ENCODE peak calls at places on chromosome 22, in nine cellular contexts. V is tibial nerve, X is A549, T is OCI-LY7, H is heart left ventricle, F is hepatocyte, E is psoas muscle, G is stomach, A is left ventricle myocardium inferior. J is an unnamed sample.

GRCh38 chr22:41480397-41480735 is 11.4 kb downstream of the ACO2 start:
- DNase-seq in F (peak; percentile 68), V (no peak), E (no peak), H (no peak), A (no peak), G (no peak), T (no peak), X (no peak), J (no peak)

GRCh38 chr22:45572444-45572843 is 69.8 kb downstream of the FBLN1 start:
- DNase-seq in V (no peak), E (no peak), T (no peak), G (no peak), X (no peak), F (peak; percentile 5), H (no peak), A (no peak), J (peak; percentile 52)

GRCh38 chr22:42437488-42438292 is 5.5 kb upstream of the NFAM1 start:
- DNase-seq in G (peak; percentile 78), V (peak; percentile 49), X (peak; percentile 54), T (peak; percentile 86), E (peak; percentile 71), F (peak; percentile 83), H (peak; percentile 72), A (peak; percentile 68), J (peak; percentile 48)

GRCh38 chr22:50463188-50463900 is 11.5 kb downstream of the SBF1 start:
- DNase-seq in X (no peak), A (no peak), G (no peak), E (no peak), H (no peak), V (no peak), T (no peak), F (no peak), J (no peak)

GRCh38 chr22:45770506-45770905 is 98.9 kb downstream of the ATXN10 start:
- DNase-seq in V (no peak), H (no peak), X (no peak), E (no peak), A (no peak), T (peak; percentile 38), G (no peak), F (no peak), J (no peak)

GRCh38 chr22:36452473-36453265 is 28.8 kb downstream of the TXN2 start:
- DNase-seq in F (peak; percentile 2), A (no peak), H (no peak), E (no peak), V (no peak), X (no peak), G (no peak), T (peak; percentile 19), J (no peak)

GRCh38 chr22:33271390-33272161 is 213.4 kb upstream of the SYN3 start:
- DNase-seq in E (peak; percentile 56), H (peak; percentile 71), T (peak; percentile 99), A (peak; percentile 67), G (peak; percentile 87), X (no peak), F (no peak), V (no peak), J (no peak)

GRCh38 chr22:43570531-43571144 is 158.8 kb downstream of the MPPED1 start:
- DNase-seq in G (no peak), F (no peak), X (no peak), A (no peak), V (no peak), T (no peak), E (no peak), H (no peak), J (no peak)

GRCh38 chr22:27578937-27579617 is 222.5 kb downstream of the MN1 start:
- DNase-seq in E (no peak), T (no peak), V (no peak), G (no peak), H (no peak), F (no peak), A (no peak), X (no peak), J (no peak)

GRCh38 chr22:46303347-46303965 is 6.8 kb downstream of the GTSE1 start:
- DNase-seq in X (no peak), A (no peak), G (no peak), T (no peak), F (no peak), H (no peak), E (no peak), V (no peak), J (no peak)

GRCh38 chr22:28548411-28548810 is 131.2 kb downstream of the TTC28 start:
- DNase-seq in A (no peak), V (no peak), T (no peak), X (no peak), G (no peak), F (no peak), E (no peak), H (no peak), J (no peak)

DNA sequence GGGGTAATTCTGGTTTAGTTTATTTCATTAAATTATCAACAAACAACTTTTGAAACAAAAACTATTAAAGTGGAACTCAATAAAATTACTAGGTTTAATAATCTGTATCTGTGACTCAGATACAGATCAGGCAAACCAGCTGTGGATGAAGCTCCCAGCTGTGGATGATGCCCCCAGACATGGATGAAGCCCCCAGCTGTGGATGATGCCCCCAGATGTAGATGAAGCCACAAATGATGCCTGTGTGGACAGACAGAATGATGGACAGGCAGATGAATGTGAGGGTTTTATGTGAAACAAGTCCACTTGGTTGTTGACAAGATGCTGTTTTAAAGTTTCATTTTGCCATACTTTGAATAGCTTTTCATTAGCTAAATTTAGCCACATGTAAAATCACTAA is 5.8 kb upstream of the ZNF74 start:
- DNase-seq in A (no peak), E (no peak), F (no peak), T (no peak), H (no peak), V (no peak), G (no peak), X (no peak), J (no peak)
- H3K27ac ChIP-seq in A (no peak overlapping the region), E (no peak overlapping the region), F (no peak overlapping the region), T (no peak overlapping the region), H (no peak overlapping the region), V (no peak overlapping the region), G (no peak overlapping the region), X (no peak overlapping the region), J (no peak overlapping the region)

GRCh38 chr22:47547239-47547661 is 784.8 kb downstream of the TBC1D22A start:
- DNase-seq in E (no peak), X (no peak), T (no peak), A (no peak), H (no peak), F (no peak), V (no peak), G (no peak), J (no peak)

GRCh38 chr22:47544696-47545095 is 782.2 kb downstream of the TBC1D22A start:
- DNase-seq in T (no peak), A (no peak), G (no peak), V (no peak), E (no peak), F (no peak), X (no peak), H (no peak), J (no peak)

GRCh38 chr22:47540011-47540410 is 777.6 kb downstream of the TBC1D22A start:
- DNase-seq in V (no peak), T (no peak), E (no peak), G (no peak), F (no peak), H (no peak), A (no peak), X (peak; percentile 10), J (no peak)

GRCh38 chr22:47539374-47539773 is 776.9 kb downstream of the TBC1D22A start:
- DNase-seq in G (no peak), X (no peak), V (no peak), F (no peak), E (no peak), A (no peak), H (no peak), T (no peak), J (no peak)

GRCh38 chr22:47543447-47543846 is 781.0 kb downstream of the TBC1D22A start:
- DNase-seq in T (no peak), V (no peak), H (no peak), G (no peak), F (no peak), X (no peak), A (no peak), E (no peak), J (no peak)
- TF ChIP-seq CTCF in T (no peak), V (no peak), H (no peak), G (no peak), F (no peak), X (no peak), A (no peak), E (no peak), J (no peak)

DNA sequence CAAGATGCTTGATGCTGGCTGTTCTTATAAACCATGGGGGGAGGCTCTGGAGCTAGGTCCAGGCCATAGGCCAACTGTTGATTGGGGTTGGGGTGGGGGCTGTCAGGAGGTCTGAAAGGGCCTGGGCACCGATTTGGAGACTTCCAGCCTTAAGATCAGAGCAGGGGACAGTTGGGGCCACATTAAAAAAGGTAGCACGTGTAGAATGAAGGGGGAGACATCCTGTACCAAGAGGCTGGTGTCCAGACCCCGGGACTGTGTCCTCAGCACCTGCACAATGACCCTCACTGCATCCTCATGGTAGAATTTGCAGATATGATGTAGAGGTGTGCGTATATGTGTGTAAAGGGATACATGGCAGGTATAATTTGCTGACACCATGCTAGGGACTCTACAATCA is 12.4 kb upstream of the TBX1 start:
- DNase-seq in V (no peak), F (no peak), T (no peak), G (no peak), H (no peak), A (no peak), E (no peak), X (no peak), J (no peak)
- H3K27ac ChIP-seq in V (no peak overlapping the region), F (no peak overlapping the region), T (no peak overlapping the region), G (no peak overlapping the region), H (no peak overlapping the region), A (no peak overlapping the region), E (no peak overlapping the region), X (no peak overlapping the region), J (no peak overlapping the region)

GRCh38 chr22:38700271-38700788 is 413 bp downstream of the JOSD1 start:
- DNase-seq in T (no peak), F (no peak), A (peak; percentile 74), V (peak; percentile 41), X (no peak), G (peak; percentile 79), E (peak; percentile 79), H (peak; percentile 83), J (peak; percentile 41)

GRCh38 chr22:38698407-38699094 is 2.2 kb downstream of the JOSD1 start:
- DNase-seq in G (no peak), F (no peak), T (no peak), A (no peak), H (no peak), E (no peak), X (no peak), V (no peak), J (no peak)

GRCh38 chr22:38700789-38701628 is at the start of gene JOSD1:
- DNase-seq in E (peak; percentile 95), A (peak; percentile 96), T (peak; percentile 96), G (peak; percentile 98), V (peak; percentile 94), F (peak; percentile 98), H (peak; percentile 96), X (peak; percentile 95), J (peak; percentile 73)

GRCh38 chr22:38699143-38699542 is 1.6 kb downstream of the JOSD1 start:
- DNase-seq in A (no peak), H (no peak), E (no peak), X (no peak), F (no peak), T (peak; percentile 15), V (no peak), G (no peak), J (no peak)

DNA sequence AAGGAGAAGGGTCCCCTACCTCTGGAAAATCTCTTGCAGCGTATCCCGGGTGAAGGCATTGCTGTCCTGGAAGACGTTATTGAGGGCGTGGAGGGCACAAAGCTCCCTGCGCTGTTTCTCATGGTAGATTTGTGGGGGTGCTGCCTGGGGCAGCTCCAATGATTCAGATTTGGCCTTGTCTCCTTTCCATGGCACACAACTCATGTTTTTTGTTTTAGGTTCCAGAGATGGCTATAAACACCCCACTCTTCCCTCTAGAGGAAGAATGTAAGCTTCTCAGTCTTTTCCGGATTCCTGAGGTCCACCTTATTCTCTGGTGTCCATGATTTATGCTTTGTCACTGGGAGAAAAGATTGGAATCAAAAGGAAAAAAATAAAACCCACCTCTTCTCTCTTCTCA is 959 bp downstream of the JOSD1 start:
- DNase-seq in A (no peak), H (no peak), T (no peak), E (no peak), F (peak; percentile 29), G (no peak), X (no peak), V (no peak), J (no peak)
- TF ChIP-seq CTCF in A (no peak), H (no peak), T (peak; percentile 19), E (no peak), F (no peak), G (no peak), X (no peak), V (no peak), J (no peak)